ENCODE peak calls at places on chromosomes 12 and 14, in six cellular contexts. One of them, this sample, is unnamed.

GRCh38 chr12:40697566-40698257 is 5.5 kb downstream of the CNTN1 start:
- DNase-seq in PC-3: peak; percentile 42
- DNase-seq in fibroblast of lung: no peak
- DNase-seq in body of pancreas: no peak
- DNase-seq in AG10803: no peak
- DNase-seq in OCI-LY7: no peak
- DNase-seq in this sample: no peak

GRCh38 chr14:103846569-103847438 is 571 bp downstream of the PPP1R13B start:
- DNase-seq in PC-3: peak; percentile 45
- DNase-seq in fibroblast of lung: peak; percentile 23
- DNase-seq in body of pancreas: peak; percentile 58
- DNase-seq in AG10803: no peak
- DNase-seq in OCI-LY7: peak; percentile 61
- DNase-seq in this sample: no peak

GRCh38 chr12:118050972-118051910 is 9.7 kb downstream of the WSB2 start:
- DNase-seq in PC-3: no peak
- DNase-seq in fibroblast of lung: no peak
- DNase-seq in body of pancreas: no peak
- DNase-seq in AG10803: no peak
- DNase-seq in OCI-LY7: no peak
- DNase-seq in this sample: no peak

GRCh38 chr14:65054471-65055085 is 47.7 kb downstream of the MAX start:
- DNase-seq in PC-3: no peak
- DNase-seq in fibroblast of lung: no peak
- DNase-seq in body of pancreas: no peak
- DNase-seq in AG10803: no peak
- DNase-seq in OCI-LY7: no peak
- DNase-seq in this sample: no peak

GRCh38 chr14:68672609-68673285 is 120.1 kb downstream of the ZFP36L1 start:
- DNase-seq in PC-3: no peak
- DNase-seq in fibroblast of lung: no peak
- DNase-seq in body of pancreas: no peak
- DNase-seq in AG10803: no peak
- DNase-seq in OCI-LY7: peak; percentile 37
- DNase-seq in this sample: no peak

GRCh38 chr12:118436002-118436724 is 59.8 kb downstream of the SUDS3 start:
- DNase-seq in PC-3: peak; percentile 27
- DNase-seq in fibroblast of lung: no peak
- DNase-seq in body of pancreas: no peak
- DNase-seq in AG10803: no peak
- DNase-seq in OCI-LY7: peak; percentile 18
- DNase-seq in this sample: no peak

GRCh38 chr12:32170437-32170998 is 63.9 kb downstream of the BICD1 start:
- DNase-seq in PC-3: no peak
- DNase-seq in fibroblast of lung: no peak
- DNase-seq in body of pancreas: no peak
- DNase-seq in AG10803: no peak
- DNase-seq in OCI-LY7: no peak
- DNase-seq in this sample: no peak

GRCh38 chr14:65206448-65207096 is 104.3 kb upstream of the MAX start:
- DNase-seq in PC-3: peak; percentile 78
- DNase-seq in fibroblast of lung: peak; percentile 86
- DNase-seq in body of pancreas: no peak
- DNase-seq in AG10803: peak; percentile 63
- DNase-seq in OCI-LY7: peak; percentile 88
- DNase-seq in this sample: peak; percentile 63

GRCh38 chr14:82075566-82075965 is 541.9 kb upstream of the SEL1L start:
- DNase-seq in PC-3: peak; percentile 26
- DNase-seq in fibroblast of lung: peak; percentile 2
- DNase-seq in body of pancreas: peak; percentile 30
- DNase-seq in AG10803: no peak
- DNase-seq in OCI-LY7: peak; percentile 31
- DNase-seq in this sample: peak; percentile 3

GRCh38 chr14:90522585-90523191 is 125.9 kb downstream of the CALM1 start:
- DNase-seq in PC-3: peak; percentile 72
- DNase-seq in fibroblast of lung: peak; percentile 59
- DNase-seq in body of pancreas: peak; percentile 54
- DNase-seq in AG10803: no peak
- DNase-seq in OCI-LY7: no peak
- DNase-seq in this sample: peak; percentile 24

GRCh38 chr12:125160556-125160955 is 95.3 kb downstream of the AACS start:
- DNase-seq in PC-3: no peak
- DNase-seq in fibroblast of lung: no peak
- DNase-seq in body of pancreas: no peak
- DNase-seq in AG10803: no peak
- DNase-seq in OCI-LY7: no peak
- DNase-seq in this sample: no peak

GRCh38 chr14:52863339-52863700 is 71.9 kb upstream of the GNPNAT1 start:
- DNase-seq in PC-3: no peak
- DNase-seq in fibroblast of lung: peak; percentile 48
- DNase-seq in body of pancreas: no peak
- DNase-seq in AG10803: no peak
- DNase-seq in OCI-LY7: no peak
- DNase-seq in this sample: peak; percentile 68

GRCh38 chr12:132143328-132144071 is 619 bp downstream of the DDX51 start:
- DNase-seq in PC-3: no peak
- DNase-seq in fibroblast of lung: no peak
- DNase-seq in body of pancreas: peak; percentile 13
- DNase-seq in AG10803: no peak
- DNase-seq in OCI-LY7: peak; percentile 52
- DNase-seq in this sample: no peak

GRCh38 chr12:127024791-127025190 is 1242.2 kb upstream of the TMEM132C start:
- DNase-seq in PC-3: no peak
- DNase-seq in fibroblast of lung: no peak
- DNase-seq in body of pancreas: no peak
- DNase-seq in AG10803: no peak
- DNase-seq in OCI-LY7: no peak
- DNase-seq in this sample: no peak

DNA sequence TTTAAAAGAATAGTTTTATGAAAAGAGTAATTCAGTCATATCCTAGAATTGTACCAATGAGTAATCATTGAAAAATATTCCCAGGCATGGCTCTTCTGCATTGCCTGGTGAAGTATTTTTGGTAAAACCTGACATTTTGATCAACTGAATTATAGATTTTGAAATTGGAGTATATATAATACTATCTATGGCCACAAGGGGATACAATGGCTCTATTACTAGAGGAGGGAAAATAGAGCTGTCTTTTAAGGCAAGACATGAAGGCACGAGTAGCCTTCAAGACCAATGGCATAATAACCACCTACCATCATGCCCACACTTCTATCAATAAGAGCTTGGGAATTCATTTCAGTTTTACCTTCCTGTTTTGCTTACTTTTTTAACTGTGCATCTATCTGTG is 1241.4 kb upstream of the TMEM132C start:
- DNase-seq in PC-3: peak; percentile 60
- DNase-seq in fibroblast of lung: no peak
- DNase-seq in body of pancreas: no peak
- DNase-seq in AG10803: peak; percentile 11
- DNase-seq in OCI-LY7: no peak
- DNase-seq in this sample: peak; percentile 1
- TF ChIP-seq CTCF in PC-3: peak; percentile 72
- TF ChIP-seq CTCF in fibroblast of lung: no peak
- TF ChIP-seq CTCF in body of pancreas: no peak
- TF ChIP-seq CTCF in AG10803: peak; percentile 46
- TF ChIP-seq CTCF in OCI-LY7: peak; percentile 26
- TF ChIP-seq CTCF in this sample: no peak

GRCh38 chr14:63855272-63855671 is 2.5 kb downstream of the SYNE2 start:
- DNase-seq in PC-3: no peak
- DNase-seq in fibroblast of lung: no peak
- DNase-seq in body of pancreas: no peak
- DNase-seq in AG10803: no peak
- DNase-seq in OCI-LY7: no peak
- DNase-seq in this sample: no peak
- H3K4me3 ChIP-seq in PC-3: no peak overlapping the region
- H3K4me3 ChIP-seq in fibroblast of lung: no peak overlapping the region
- H3K4me3 ChIP-seq in body of pancreas: no peak overlapping the region
- H3K4me3 ChIP-seq in AG10803: no peak overlapping the region
- H3K4me3 ChIP-seq in OCI-LY7: peak overlapping the region; percentile 92
- H3K4me3 ChIP-seq in this sample: no peak overlapping the region

DNA sequence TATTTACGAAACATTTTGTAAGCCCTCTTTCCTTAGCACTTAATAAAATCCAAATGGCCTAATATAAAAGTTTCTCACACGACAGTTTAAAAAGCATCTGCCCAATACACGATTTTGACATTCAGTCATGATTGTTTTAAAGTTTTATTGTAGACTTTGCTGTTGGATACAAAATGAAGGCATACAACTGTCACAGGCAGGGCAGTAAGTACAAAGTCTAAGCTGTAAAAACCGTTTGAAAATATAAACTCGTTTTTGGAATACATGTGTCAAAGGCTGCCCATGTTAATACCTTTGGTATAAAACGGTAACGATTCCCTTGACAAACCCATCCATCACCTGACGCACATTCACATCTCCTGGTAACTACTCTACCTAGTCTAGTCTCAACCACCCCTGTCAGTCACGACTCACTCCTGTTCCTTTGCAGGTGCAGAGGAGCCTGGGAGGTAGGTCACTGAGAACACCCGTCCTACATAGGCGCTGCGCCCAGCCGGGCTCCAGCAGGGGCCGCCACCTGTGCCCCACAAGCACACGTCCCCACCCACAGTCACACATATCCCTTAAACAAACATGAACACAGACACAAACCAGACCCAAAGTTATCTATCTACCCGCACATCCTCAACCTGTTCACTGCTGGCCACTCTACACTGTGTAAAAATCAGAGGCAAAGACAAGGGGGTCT is 27.1 kb downstream of the KCTD10 start:
- DNase-seq in PC-3: no peak
- DNase-seq in fibroblast of lung: no peak
- DNase-seq in body of pancreas: no peak
- DNase-seq in AG10803: no peak
- DNase-seq in OCI-LY7: no peak
- DNase-seq in this sample: no peak
- TF ChIP-seq CTCF in PC-3: no peak
- TF ChIP-seq CTCF in fibroblast of lung: no peak
- TF ChIP-seq CTCF in body of pancreas: no peak
- TF ChIP-seq CTCF in AG10803: no peak
- TF ChIP-seq CTCF in OCI-LY7: peak; percentile 43
- TF ChIP-seq CTCF in this sample: no peak

DNA sequence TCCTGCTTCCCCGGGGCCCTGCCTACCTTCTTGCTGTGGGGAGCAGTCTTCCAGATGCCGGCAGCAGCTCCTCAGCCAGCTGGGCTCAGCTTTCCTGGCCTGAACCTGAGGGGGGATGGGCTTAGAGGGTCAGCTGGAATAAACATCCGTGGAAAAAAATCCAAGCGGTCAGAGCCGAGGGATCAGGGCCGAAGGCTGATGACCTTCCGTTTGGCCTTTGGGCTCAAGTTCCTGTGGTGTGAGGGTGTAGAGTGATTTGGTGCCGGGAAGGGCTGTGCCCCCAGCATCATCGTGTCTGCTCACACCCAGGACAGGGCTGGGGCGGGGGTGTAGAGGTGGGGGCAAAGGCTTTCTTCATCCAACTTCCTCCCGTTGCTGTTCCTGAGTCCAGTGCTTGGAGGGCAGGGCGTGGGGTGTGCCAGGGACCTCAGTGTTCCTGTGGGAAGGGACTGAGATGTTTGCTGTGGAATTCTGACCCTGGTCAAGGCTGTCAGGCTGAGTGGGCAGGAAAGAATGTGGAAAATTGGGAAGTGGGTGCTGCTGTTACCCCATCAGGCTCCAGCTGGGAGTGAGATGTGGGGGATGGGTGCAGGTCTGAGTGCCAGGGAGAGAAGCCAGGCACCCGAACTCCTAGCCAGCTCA is 2.6 kb downstream of the SMIM41 start:
- DNase-seq in PC-3: no peak
- DNase-seq in fibroblast of lung: peak; percentile 63
- DNase-seq in body of pancreas: peak; percentile 34
- DNase-seq in AG10803: peak; percentile 86
- DNase-seq in OCI-LY7: no peak
- DNase-seq in this sample: no peak
- H3K4me3 ChIP-seq in PC-3: no peak overlapping the region
- H3K4me3 ChIP-seq in fibroblast of lung: peak overlapping the region; percentile 57
- H3K4me3 ChIP-seq in body of pancreas: no peak overlapping the region
- H3K4me3 ChIP-seq in AG10803: no peak overlapping the region
- H3K4me3 ChIP-seq in OCI-LY7: peak overlapping the region; percentile 52
- H3K4me3 ChIP-seq in this sample: no peak overlapping the region

DNA sequence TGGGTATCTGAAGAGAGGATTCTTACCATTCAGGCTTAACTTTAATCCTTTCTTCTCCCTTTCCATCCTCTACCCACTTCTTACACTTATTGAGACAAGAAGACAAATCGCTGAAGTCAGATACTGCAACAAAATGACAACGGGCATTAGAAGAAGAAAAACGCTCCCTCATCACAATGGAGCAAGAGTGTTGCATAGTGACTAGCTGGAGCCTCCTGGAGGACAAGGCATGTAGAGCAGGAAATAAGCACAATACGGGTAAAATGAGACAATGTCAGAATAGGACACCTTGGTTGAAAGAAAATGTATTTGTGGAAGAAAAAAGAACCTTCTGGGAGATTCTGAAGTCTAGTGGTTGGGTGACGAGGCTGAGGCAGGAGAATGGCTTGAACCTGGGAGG is 501.0 kb downstream of the RERGL start:
- DNase-seq in PC-3: peak; percentile 70
- DNase-seq in fibroblast of lung: peak; percentile 1
- DNase-seq in body of pancreas: no peak
- DNase-seq in AG10803: no peak
- DNase-seq in OCI-LY7: peak; percentile 32
- DNase-seq in this sample: no peak
- TF ChIP-seq CTCF in PC-3: peak; percentile 81
- TF ChIP-seq CTCF in fibroblast of lung: no peak
- TF ChIP-seq CTCF in body of pancreas: no peak
- TF ChIP-seq CTCF in AG10803: peak; percentile 25
- TF ChIP-seq CTCF in OCI-LY7: peak; percentile 72
- TF ChIP-seq CTCF in this sample: peak; percentile 6

GRCh38 chr12:92989715-92990484 is 60.8 kb upstream of the EEA1 start:
- DNase-seq in PC-3: no peak
- DNase-seq in fibroblast of lung: no peak
- DNase-seq in body of pancreas: no peak
- DNase-seq in AG10803: no peak
- DNase-seq in OCI-LY7: no peak
- DNase-seq in this sample: no peak

GRCh38 chr12:92991134-92991533 is 62.0 kb upstream of the EEA1 start:
- DNase-seq in PC-3: no peak
- DNase-seq in fibroblast of lung: no peak
- DNase-seq in body of pancreas: no peak
- DNase-seq in AG10803: no peak
- DNase-seq in OCI-LY7: no peak
- DNase-seq in this sample: no peak

GRCh38 chr12:92988622-92989130 is 59.6 kb upstream of the EEA1 start:
- DNase-seq in PC-3: no peak
- DNase-seq in fibroblast of lung: no peak
- DNase-seq in body of pancreas: no peak
- DNase-seq in AG10803: no peak
- DNase-seq in OCI-LY7: no peak
- DNase-seq in this sample: no peak

GRCh38 chr12:92987846-92988621 is 58.9 kb upstream of the EEA1 start:
- DNase-seq in PC-3: no peak
- DNase-seq in fibroblast of lung: no peak
- DNase-seq in body of pancreas: no peak
- DNase-seq in AG10803: no peak
- DNase-seq in OCI-LY7: peak; percentile 89
- DNase-seq in this sample: peak; percentile 10

DNA sequence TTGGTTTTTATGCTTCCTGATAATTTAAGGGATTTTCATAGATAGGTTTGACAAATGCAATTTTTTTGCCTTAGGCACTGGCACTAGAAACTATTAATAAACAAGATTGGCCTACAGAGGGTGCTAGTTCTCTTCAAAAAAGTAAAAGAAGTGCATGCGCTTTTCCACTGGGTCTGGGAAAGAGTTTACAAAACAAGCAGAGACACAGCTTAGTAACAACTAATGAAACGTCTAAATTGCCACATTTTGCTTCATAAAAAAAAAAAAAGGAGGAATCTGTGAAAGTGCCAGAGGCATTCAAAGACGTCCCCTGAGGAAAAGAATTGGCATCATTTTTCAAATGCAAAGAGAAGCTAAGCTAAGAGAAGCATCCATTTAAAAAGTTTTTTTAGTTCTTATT is 58.3 kb upstream of the EEA1 start:
- DNase-seq in PC-3: peak; percentile 87
- DNase-seq in fibroblast of lung: peak; percentile 62
- DNase-seq in body of pancreas: peak; percentile 36
- DNase-seq in AG10803: peak; percentile 92
- DNase-seq in OCI-LY7: peak; percentile 79
- DNase-seq in this sample: peak; percentile 92
- H3K4me3 ChIP-seq in PC-3: no peak overlapping the region
- H3K4me3 ChIP-seq in fibroblast of lung: no peak overlapping the region
- H3K4me3 ChIP-seq in body of pancreas: no peak overlapping the region
- H3K4me3 ChIP-seq in AG10803: no peak overlapping the region
- H3K4me3 ChIP-seq in OCI-LY7: peak overlapping the region; percentile 54
- H3K4me3 ChIP-seq in this sample: no peak overlapping the region